ENCODE peak calls at places on chromosomes 16 and 17, in eight cellular contexts. One of them, this sample, is unnamed.
A peak's percentile ranks its signal among the peaks of the same experiment; 100 is the strongest.

GRCh38 chr17:75517277-75517865 is 1.0 kb downstream of the TSEN54 start:
- DNase-seq in adrenal gland: peak; percentile 49
- DNase-seq in tibial artery: no peak
- DNase-seq in left ventricle myocardium inferior: no peak
- DNase-seq in pancreas: no peak
- DNase-seq in HL-60: no peak
- DNase-seq in caudate nucleus: no peak
- DNase-seq in brain microvascular endothelial cell: no peak
- DNase-seq in this sample: no peak

GRCh38 chr16:8861563-8862308 is 7.1 kb downstream of the CARHSP1 start:
- DNase-seq in adrenal gland: no peak
- DNase-seq in tibial artery: no peak
- DNase-seq in left ventricle myocardium inferior: peak; percentile 64
- DNase-seq in pancreas: no peak
- DNase-seq in HL-60: no peak
- DNase-seq in caudate nucleus: no peak
- DNase-seq in brain microvascular endothelial cell: no peak
- DNase-seq in this sample: no peak

GRCh38 chr16:63904930-63905329 is 1216.9 kb downstream of the CDH11 start:
- DNase-seq in adrenal gland: no peak
- DNase-seq in tibial artery: no peak
- DNase-seq in left ventricle myocardium inferior: no peak
- DNase-seq in pancreas: no peak
- DNase-seq in HL-60: no peak
- DNase-seq in caudate nucleus: no peak
- DNase-seq in brain microvascular endothelial cell: no peak
- DNase-seq in this sample: no peak

GRCh38 chr17:47197821-47198220 is 8.7 kb upstream of the CDC27 start:
- DNase-seq in adrenal gland: no peak
- DNase-seq in tibial artery: no peak
- DNase-seq in left ventricle myocardium inferior: no peak
- DNase-seq in pancreas: no peak
- DNase-seq in HL-60: no peak
- DNase-seq in caudate nucleus: no peak
- DNase-seq in brain microvascular endothelial cell: no peak
- DNase-seq in this sample: no peak

GRCh38 chr16:89168381-89169189 is 3.0 kb upstream of the CDH15 start:
- DNase-seq in adrenal gland: no peak
- DNase-seq in tibial artery: no peak
- DNase-seq in left ventricle myocardium inferior: no peak
- DNase-seq in pancreas: no peak
- DNase-seq in HL-60: no peak
- DNase-seq in caudate nucleus: no peak
- DNase-seq in brain microvascular endothelial cell: no peak
- DNase-seq in this sample: no peak

GRCh38 chr16:84183911-84184310 is 2.9 kb downstream of the TAF1C start:
- DNase-seq in adrenal gland: no peak
- DNase-seq in tibial artery: no peak
- DNase-seq in left ventricle myocardium inferior: no peak
- DNase-seq in pancreas: no peak
- DNase-seq in HL-60: no peak
- DNase-seq in caudate nucleus: no peak
- DNase-seq in brain microvascular endothelial cell: no peak
- DNase-seq in this sample: no peak

GRCh38 chr16:27067138-27067537 is 411 bp downstream of the C16orf82 start:
- DNase-seq in adrenal gland: no peak
- DNase-seq in tibial artery: no peak
- DNase-seq in left ventricle myocardium inferior: no peak
- DNase-seq in pancreas: no peak
- DNase-seq in HL-60: no peak
- DNase-seq in caudate nucleus: no peak
- DNase-seq in brain microvascular endothelial cell: no peak
- DNase-seq in this sample: no peak

GRCh38 chr17:49746791-49747490 is 17.0 kb downstream of the FAM117A start:
- DNase-seq in adrenal gland: no peak
- DNase-seq in tibial artery: no peak
- DNase-seq in left ventricle myocardium inferior: no peak
- DNase-seq in pancreas: no peak
- DNase-seq in HL-60: no peak
- DNase-seq in caudate nucleus: no peak
- DNase-seq in brain microvascular endothelial cell: no peak
- DNase-seq in this sample: no peak

GRCh38 chr17:72385482-72385881 is 264.7 kb downstream of the SOX9 start:
- DNase-seq in adrenal gland: no peak
- DNase-seq in tibial artery: no peak
- DNase-seq in left ventricle myocardium inferior: no peak
- DNase-seq in pancreas: no peak
- DNase-seq in HL-60: no peak
- DNase-seq in caudate nucleus: no peak
- DNase-seq in brain microvascular endothelial cell: no peak
- DNase-seq in this sample: no peak

GRCh38 chr17:74163271-74163821 is 40.1 kb upstream of the RPL38 start:
- DNase-seq in adrenal gland: no peak
- DNase-seq in tibial artery: no peak
- DNase-seq in left ventricle myocardium inferior: no peak
- DNase-seq in pancreas: no peak
- DNase-seq in HL-60: peak; percentile 11
- DNase-seq in caudate nucleus: no peak
- DNase-seq in brain microvascular endothelial cell: no peak
- DNase-seq in this sample: no peak

GRCh38 chr16:57938936-57939871 is 31.7 kb downstream of the CNGB1 start:
- DNase-seq in adrenal gland: no peak
- DNase-seq in tibial artery: peak; percentile 47
- DNase-seq in left ventricle myocardium inferior: peak; percentile 80
- DNase-seq in pancreas: no peak
- DNase-seq in HL-60: peak; percentile 3
- DNase-seq in caudate nucleus: no peak
- DNase-seq in brain microvascular endothelial cell: peak; percentile 10
- DNase-seq in this sample: no peak

GRCh38 chr16:876523-877241 is 76.1 kb upstream of the GNG13 start:
- DNase-seq in adrenal gland: no peak
- DNase-seq in tibial artery: no peak
- DNase-seq in left ventricle myocardium inferior: no peak
- DNase-seq in pancreas: no peak
- DNase-seq in HL-60: no peak
- DNase-seq in caudate nucleus: no peak
- DNase-seq in brain microvascular endothelial cell: no peak
- DNase-seq in this sample: no peak

GRCh38 chr17:68576811-68577551 is 24.2 kb downstream of the FAM20A start:
- DNase-seq in adrenal gland: no peak
- DNase-seq in tibial artery: no peak
- DNase-seq in left ventricle myocardium inferior: peak; percentile 37
- DNase-seq in pancreas: no peak
- DNase-seq in HL-60: no peak
- DNase-seq in caudate nucleus: no peak
- DNase-seq in brain microvascular endothelial cell: no peak
- DNase-seq in this sample: peak; percentile 10

GRCh38 chr16:30068750-30069574 is 3.4 kb downstream of the ALDOA start:
- DNase-seq in adrenal gland: peak; percentile 53
- DNase-seq in tibial artery: no peak
- DNase-seq in left ventricle myocardium inferior: no peak
- DNase-seq in pancreas: no peak
- DNase-seq in HL-60: peak; percentile 43
- DNase-seq in caudate nucleus: peak; percentile 24
- DNase-seq in brain microvascular endothelial cell: no peak
- DNase-seq in this sample: no peak

GRCh38 chr16:1820973-1821290 is 5.7 kb downstream of the HAGH start:
- DNase-seq in adrenal gland: no peak
- DNase-seq in tibial artery: no peak
- DNase-seq in left ventricle myocardium inferior: no peak
- DNase-seq in pancreas: no peak
- DNase-seq in HL-60: no peak
- DNase-seq in caudate nucleus: no peak
- DNase-seq in brain microvascular endothelial cell: no peak
- DNase-seq in this sample: no peak

GRCh38 chr17:17496189-17497064 is at the start of gene RASD1:
- DNase-seq in adrenal gland: peak; percentile 92
- DNase-seq in tibial artery: peak; percentile 83
- DNase-seq in left ventricle myocardium inferior: peak; percentile 93
- DNase-seq in pancreas: peak; percentile 88
- DNase-seq in HL-60: peak; percentile 55
- DNase-seq in caudate nucleus: peak; percentile 89
- DNase-seq in brain microvascular endothelial cell: peak; percentile 66
- DNase-seq in this sample: peak; percentile 56

GRCh38 chr17:59493867-59494266 is 71.5 kb upstream of the DHX40 start:
- DNase-seq in adrenal gland: no peak
- DNase-seq in tibial artery: no peak
- DNase-seq in left ventricle myocardium inferior: no peak
- DNase-seq in pancreas: no peak
- DNase-seq in HL-60: no peak
- DNase-seq in caudate nucleus: no peak
- DNase-seq in brain microvascular endothelial cell: no peak
- DNase-seq in this sample: no peak

GRCh38 chr17:82022981-82023446 is at the start of gene LRRC45:
- DNase-seq in adrenal gland: peak; percentile 100
- DNase-seq in tibial artery: peak; percentile 100
- DNase-seq in left ventricle myocardium inferior: peak; percentile 100
- DNase-seq in pancreas: peak; percentile 100
- DNase-seq in HL-60: peak; percentile 100
- DNase-seq in caudate nucleus: peak; percentile 100
- DNase-seq in brain microvascular endothelial cell: peak; percentile 100
- DNase-seq in this sample: peak; percentile 99
- H3K27ac ChIP-seq in adrenal gland: no peak within 1 kb of the TSS
- H3K27ac ChIP-seq in tibial artery: peak within 1 kb of the TSS; percentile 61
- H3K27ac ChIP-seq in left ventricle myocardium inferior: peak within 1 kb of the TSS; percentile 79
- H3K27ac ChIP-seq in pancreas: no peak within 1 kb of the TSS
- H3K27ac ChIP-seq in HL-60: peak within 1 kb of the TSS; percentile 88
- H3K27ac ChIP-seq in caudate nucleus: no peak within 1 kb of the TSS
- H3K27ac ChIP-seq in brain microvascular endothelial cell: no peak within 1 kb of the TSS
- H3K27ac ChIP-seq in this sample: no peak within 1 kb of the TSS

GRCh38 chr17:77163001-77163400 is 22.2 kb downstream of the SEC14L1 start:
- DNase-seq in adrenal gland: no peak
- DNase-seq in tibial artery: no peak
- DNase-seq in left ventricle myocardium inferior: no peak
- DNase-seq in pancreas: peak; percentile 47
- DNase-seq in HL-60: no peak
- DNase-seq in caudate nucleus: no peak
- DNase-seq in brain microvascular endothelial cell: no peak
- DNase-seq in this sample: no peak
- H3K27ac ChIP-seq in adrenal gland: peak overlapping the region; percentile 87
- H3K27ac ChIP-seq in tibial artery: no peak overlapping the region
- H3K27ac ChIP-seq in left ventricle myocardium inferior: peak overlapping the region; percentile 83
- H3K27ac ChIP-seq in pancreas: peak overlapping the region; percentile 70
- H3K27ac ChIP-seq in HL-60: no peak overlapping the region
- H3K27ac ChIP-seq in caudate nucleus: no peak overlapping the region
- H3K27ac ChIP-seq in brain microvascular endothelial cell: no peak overlapping the region
- H3K27ac ChIP-seq in this sample: no peak overlapping the region

DNA sequence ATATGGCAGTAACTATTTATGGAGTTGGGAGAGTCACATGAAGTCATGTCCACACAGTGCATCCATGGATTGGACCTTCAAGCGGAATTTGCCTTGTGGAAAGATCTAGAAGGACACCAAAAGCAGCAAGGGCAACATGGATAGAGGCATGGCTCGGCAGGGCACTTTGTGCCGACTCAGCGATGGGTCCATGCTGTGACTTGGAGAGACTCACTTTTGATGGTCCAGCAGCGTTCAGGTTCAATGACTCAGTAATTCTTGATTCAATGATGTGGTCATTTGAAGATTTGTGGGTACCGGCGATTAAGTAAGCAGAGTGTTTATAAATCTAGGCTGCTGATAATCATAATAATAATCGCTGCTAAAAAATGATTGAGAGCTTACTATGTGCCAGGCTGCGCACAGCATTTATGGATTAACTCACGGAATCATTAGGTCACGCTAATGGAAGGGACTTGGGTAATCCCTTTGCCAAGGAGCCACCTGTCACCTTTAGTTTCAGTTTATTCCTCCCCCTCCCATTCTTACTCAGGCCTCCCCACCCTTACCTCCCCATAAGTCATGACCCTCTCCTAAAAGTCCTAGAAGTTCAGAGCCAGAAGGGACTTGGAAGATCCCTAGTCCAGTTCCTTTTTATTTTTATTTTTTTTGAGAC is 127.5 kb upstream of the CRHR1 start:
- DNase-seq in adrenal gland: no peak
- DNase-seq in tibial artery: no peak
- DNase-seq in left ventricle myocardium inferior: no peak
- DNase-seq in pancreas: no peak
- DNase-seq in HL-60: no peak
- DNase-seq in caudate nucleus: no peak
- DNase-seq in brain microvascular endothelial cell: no peak
- DNase-seq in this sample: no peak
- H3K27ac ChIP-seq in adrenal gland: no peak overlapping the region
- H3K27ac ChIP-seq in tibial artery: no peak overlapping the region
- H3K27ac ChIP-seq in left ventricle myocardium inferior: no peak overlapping the region
- H3K27ac ChIP-seq in pancreas: no peak overlapping the region
- H3K27ac ChIP-seq in HL-60: no peak overlapping the region
- H3K27ac ChIP-seq in caudate nucleus: no peak overlapping the region
- H3K27ac ChIP-seq in brain microvascular endothelial cell: no peak overlapping the region
- H3K27ac ChIP-seq in this sample: no peak overlapping the region

GRCh38 chr17:44653384-44653783 is 2.9 kb upstream of the MEIOC start:
- DNase-seq in adrenal gland: no peak
- DNase-seq in tibial artery: no peak
- DNase-seq in left ventricle myocardium inferior: no peak
- DNase-seq in pancreas: no peak
- DNase-seq in HL-60: no peak
- DNase-seq in caudate nucleus: no peak
- DNase-seq in brain microvascular endothelial cell: no peak
- DNase-seq in this sample: no peak

GRCh38 chr17:44652727-44653126 is 3.5 kb upstream of the MEIOC start:
- DNase-seq in adrenal gland: no peak
- DNase-seq in tibial artery: no peak
- DNase-seq in left ventricle myocardium inferior: no peak
- DNase-seq in pancreas: no peak
- DNase-seq in HL-60: no peak
- DNase-seq in caudate nucleus: no peak
- DNase-seq in brain microvascular endothelial cell: no peak
- DNase-seq in this sample: no peak

GRCh38 chr17:44651228-44651627 is 5.0 kb upstream of the MEIOC start:
- DNase-seq in adrenal gland: no peak
- DNase-seq in tibial artery: no peak
- DNase-seq in left ventricle myocardium inferior: no peak
- DNase-seq in pancreas: no peak
- DNase-seq in HL-60: no peak
- DNase-seq in caudate nucleus: no peak
- DNase-seq in brain microvascular endothelial cell: no peak
- DNase-seq in this sample: no peak

GRCh38 chr17:44653954-44654353 is 2.3 kb upstream of the MEIOC start:
- DNase-seq in adrenal gland: no peak
- DNase-seq in tibial artery: no peak
- DNase-seq in left ventricle myocardium inferior: no peak
- DNase-seq in pancreas: no peak
- DNase-seq in HL-60: no peak
- DNase-seq in caudate nucleus: no peak
- DNase-seq in brain microvascular endothelial cell: no peak
- DNase-seq in this sample: no peak

DNA sequence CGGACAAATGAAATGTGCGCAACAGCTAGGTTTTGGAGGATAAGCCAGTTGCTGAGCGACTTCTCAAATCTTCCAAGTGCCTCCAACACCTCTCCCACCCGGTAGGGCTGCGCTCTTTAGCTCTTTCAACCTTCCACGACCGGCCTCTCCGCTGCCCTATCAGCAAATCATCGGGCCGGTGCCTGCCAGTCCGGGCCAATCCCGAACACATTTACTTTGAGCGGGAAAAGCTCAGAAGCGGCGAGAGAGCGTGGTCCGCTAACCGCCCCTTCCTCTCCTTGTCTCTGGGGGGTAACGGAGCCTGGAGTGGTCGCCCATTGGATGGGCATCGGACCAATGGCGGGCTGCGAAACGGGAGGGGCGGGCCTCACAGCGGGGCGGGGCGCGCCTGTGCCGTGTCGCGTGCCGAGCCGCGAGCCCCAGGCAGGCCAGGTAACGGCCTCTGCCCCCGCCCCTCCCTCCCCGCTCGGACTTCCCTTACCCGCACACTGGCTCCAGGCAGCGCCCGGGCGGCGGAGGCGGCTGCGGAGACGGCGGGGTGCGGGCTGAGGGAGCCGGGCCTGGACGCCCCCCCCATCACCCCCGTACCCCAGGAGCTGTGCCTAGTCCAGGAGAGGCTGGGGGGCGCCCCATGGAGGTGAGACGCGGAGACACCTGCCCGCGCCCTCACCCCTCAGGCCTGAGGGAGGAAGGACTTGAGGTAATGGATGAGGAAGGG is at the start of gene MEIOC:
- DNase-seq in adrenal gland: no peak
- DNase-seq in tibial artery: no peak
- DNase-seq in left ventricle myocardium inferior: no peak
- DNase-seq in pancreas: no peak
- DNase-seq in HL-60: peak; percentile 50
- DNase-seq in caudate nucleus: no peak
- DNase-seq in brain microvascular endothelial cell: peak; percentile 7
- DNase-seq in this sample: no peak
- H3K27ac ChIP-seq in adrenal gland: no peak within 1 kb of the TSS
- H3K27ac ChIP-seq in tibial artery: no peak within 1 kb of the TSS
- H3K27ac ChIP-seq in left ventricle myocardium inferior: no peak within 1 kb of the TSS
- H3K27ac ChIP-seq in pancreas: no peak within 1 kb of the TSS
- H3K27ac ChIP-seq in HL-60: no peak within 1 kb of the TSS
- H3K27ac ChIP-seq in caudate nucleus: no peak within 1 kb of the TSS
- H3K27ac ChIP-seq in brain microvascular endothelial cell: no peak within 1 kb of the TSS
- H3K27ac ChIP-seq in this sample: no peak within 1 kb of the TSS

This sample was measured in AG04450.